ENCODE peak calls at places on chromosome 3, in eight cellular contexts. M is heart left ventricle, X is uterus, S is lower lobe of right lung, W is transverse colon, G is body of pancreas, I is cardiac muscle cell, Z is heart right ventricle. U is an unnamed sample.

GRCh38 chr3:54917862-54918261 is 10.0 kb downstream of the LRTM1 start:
- DNase-seq in G (no peak), M (no peak), I (no peak), Z (no peak), S (no peak), X (no peak), W (no peak), U (no peak)

GRCh38 chr3:175149675-175150074 is 290.5 kb downstream of the NAALADL2 start:
- DNase-seq in X (no peak), I (no peak), G (peak), M (no peak), S (peak), Z (no peak), W (peak), U (no peak)

GRCh38 chr3:155230382-155230781 is 63.1 kb downstream of the STRIT1 start:
- DNase-seq in M (no peak), X (no peak), I (peak), S (no peak), Z (no peak), W (no peak), G (no peak), U (no peak)

GRCh38 chr3:28980631-28981030 is 300.2 kb upstream of the RBMS3 start:
- DNase-seq in I (no peak), M (no peak), G (no peak), Z (no peak), S (no peak), W (no peak), X (no peak), U (no peak)

GRCh38 chr3:119604878-119605277 is 7.2 kb downstream of the PLA1A start:
- DNase-seq in I (peak), S (no peak), X (no peak), M (no peak), W (no peak), Z (no peak), G (no peak), U (no peak)

GRCh38 chr3:108845709-108846293 is 23.2 kb downstream of the TRAT1 start:
- DNase-seq in G (no peak), S (no peak), W (no peak), X (no peak), I (no peak), Z (no peak), M (no peak), U (no peak)

GRCh38 chr3:160643994-160644393 is 33.0 kb upstream of the ARL14 start:
- DNase-seq in Z (no peak), I (no peak), W (no peak), S (no peak), G (no peak), M (no peak), X (no peak), U (no peak)

GRCh38 chr3:52679811-52680210 is 5.9 kb downstream of the PBRM1 start:
- DNase-seq in G (no peak), S (no peak), M (no peak), I (peak), Z (no peak), W (no peak), X (no peak), U (no peak)

GRCh38 chr3:22887664-22888291 is 315.3 kb upstream of the UBE2E2 start:
- DNase-seq in Z (no peak), G (no peak), S (no peak), I (peak), X (no peak), W (peak), M (no peak), U (no peak)

GRCh38 chr3:129004639-129005295 is 3.7 kb downstream of the EFCC1 start:
- DNase-seq in S (no peak), X (no peak), M (no peak), W (no peak), Z (no peak), G (no peak), I (no peak), U (no peak)

GRCh38 chr3:69541059-69541471 is 155.2 kb upstream of the FRMD4B start:
- DNase-seq in X (no peak), G (no peak), W (no peak), M (peak), I (no peak), S (no peak), Z (no peak), U (no peak)

GRCh38 chr3:72086712-72087093 is 301.8 kb upstream of the PROK2 start:
- DNase-seq in W (no peak), I (no peak), X (no peak), G (no peak), M (no peak), S (peak), Z (no peak), U (no peak)

GRCh38 chr3:72087420-72087819 is 302.5 kb upstream of the PROK2 start:
- DNase-seq in Z (no peak), W (no peak), G (no peak), M (no peak), X (no peak), S (no peak), I (no peak), U (no peak)

GRCh38 chr3:72086051-72086711 is 301.2 kb upstream of the PROK2 start:
- DNase-seq in W (no peak), X (no peak), M (no peak), Z (no peak), I (peak), S (no peak), G (no peak), U (no peak)

GRCh38 chr3:72082776-72083477 is 298.0 kb upstream of the PROK2 start:
- DNase-seq in Z (no peak), G (no peak), S (no peak), W (no peak), I (no peak), X (no peak), M (no peak), U (no peak)

DNA sequence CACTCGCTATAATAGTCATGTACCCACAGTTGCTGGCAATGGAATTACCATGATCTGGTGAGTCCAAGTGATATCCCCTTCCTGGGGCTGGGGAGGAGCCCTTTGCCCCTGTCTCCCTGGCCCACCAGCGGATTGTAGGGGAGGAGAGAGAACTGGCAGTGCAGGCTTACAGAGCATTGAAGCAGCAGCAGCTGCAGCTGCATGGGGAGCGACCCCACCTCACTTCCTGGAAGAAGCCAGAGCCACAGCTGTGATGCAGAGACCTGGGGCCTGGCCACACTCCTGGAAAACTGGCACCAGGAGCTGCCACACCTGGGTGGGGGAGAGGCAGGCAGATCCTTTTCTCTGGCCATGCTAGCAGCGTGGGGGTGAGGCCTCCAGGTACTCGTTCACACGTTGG is 300.1 kb upstream of the PROK2 start:
- DNase-seq in S (no peak), G (no peak), X (no peak), W (no peak), M (no peak), Z (no peak), I (no peak), U (no peak)
- H3K27ac ChIP-seq in S (no peak), G (no peak), X (no peak), W (no peak), M (no peak), Z (no peak), I (no peak), U (no peak)

DNA sequence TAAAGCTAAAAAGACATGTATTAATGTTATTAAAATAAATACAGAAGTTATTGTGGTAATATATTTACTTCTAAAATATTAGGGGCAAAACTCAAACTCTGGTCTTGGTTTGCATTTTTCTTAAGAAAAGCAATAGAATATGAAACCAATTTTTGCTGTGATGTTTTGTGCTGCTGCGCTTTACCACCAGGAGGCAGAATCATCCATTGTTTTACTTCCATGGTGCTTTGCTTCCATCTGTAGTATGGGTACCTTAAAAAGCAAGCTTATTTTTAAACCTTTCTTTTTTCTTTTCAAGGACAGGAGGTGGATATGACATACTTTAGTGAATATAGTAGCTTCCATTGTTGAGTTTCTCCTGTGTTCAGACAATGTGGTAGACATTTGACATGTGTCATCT is 46.6 kb upstream of the MRPL3 start:
- DNase-seq in W (no peak), G (no peak), M (no peak), Z (no peak), X (no peak), S (no peak), I (no peak), U (no peak)
- TF ChIP-seq CTCF in W (peak), G (no peak), M (no peak), Z (no peak), X (no peak), S (no peak), I (peak), U (no peak)

GRCh38 chr3:20043825-20044224 is 3.6 kb downstream of the KAT2B start:
- DNase-seq in Z (no peak), W (no peak), G (no peak), I (no peak), M (no peak), X (no peak), S (no peak), U (no peak)

GRCh38 chr3:20040476-20041196 is 390 bp downstream of the KAT2B start:
- DNase-seq in S (peak), W (peak), X (peak), G (peak), Z (peak), I (peak), M (peak), U (peak)

GRCh38 chr3:20042331-20042730 is 2.1 kb downstream of the KAT2B start:
- DNase-seq in M (no peak), W (no peak), Z (no peak), I (no peak), G (no peak), S (no peak), X (no peak), U (no peak)

GRCh38 chr3:20041197-20041780 is 1.0 kb downstream of the KAT2B start:
- DNase-seq in W (peak), X (peak), I (peak), Z (peak), G (peak), M (peak), S (peak), U (peak)

GRCh38 chr3:20043398-20043797 is 3.2 kb downstream of the KAT2B start:
- DNase-seq in X (peak), Z (peak), M (peak), W (peak), S (peak), I (peak), G (peak), U (peak)
- H3K4me3 ChIP-seq in X (no peak), Z (peak), M (peak), W (no peak), S (peak), I (no peak), G (no peak), U (peak)

GRCh38 chr3:58009026-58009748 is 965 bp downstream of the FLNB start:
- DNase-seq in W (peak), S (peak), I (no peak), G (peak), Z (no peak), X (no peak), M (no peak), U (peak)

GRCh38 chr3:58012302-58012701 is 4.1 kb downstream of the FLNB start:
- DNase-seq in S (no peak), X (no peak), I (no peak), M (no peak), Z (no peak), W (no peak), G (no peak), U (no peak)

GRCh38 chr3:58009749-58010535 is 1.7 kb downstream of the FLNB start:
- DNase-seq in M (no peak), Z (no peak), W (peak), G (peak), X (no peak), S (peak), I (no peak), U (no peak)

GRCh38 chr3:58011580-58011979 is 3.4 kb downstream of the FLNB start:
- DNase-seq in S (no peak), G (no peak), I (no peak), M (no peak), Z (no peak), W (no peak), X (no peak), U (no peak)

DNA sequence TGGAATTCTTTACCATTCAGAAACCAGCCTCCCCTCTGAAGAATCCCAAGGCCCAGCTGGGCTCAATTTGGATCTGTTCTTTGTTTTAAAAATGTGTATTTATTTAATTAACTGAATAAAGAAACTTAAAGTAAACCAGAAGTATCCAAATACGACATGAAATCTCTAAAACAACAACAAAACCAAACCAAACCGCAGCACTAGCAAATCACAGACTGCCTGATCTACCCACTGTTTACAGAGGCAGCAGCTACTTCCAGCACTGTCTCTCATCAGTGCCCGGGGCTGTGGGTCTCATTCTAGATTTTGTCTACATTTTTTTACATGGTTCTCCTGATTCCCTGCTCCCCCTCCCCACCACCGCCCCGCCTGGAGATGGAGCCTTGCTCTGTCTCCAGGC is 2.3 kb downstream of the FLNB start:
- DNase-seq in Z (no peak), X (no peak), W (peak), M (no peak), G (no peak), S (no peak), I (no peak), U (no peak)
- H3K27ac ChIP-seq in Z (peak), X (peak), W (peak), M (no peak), G (peak), S (peak), I (no peak), U (no peak)

GRCh38 chr3:134299185-134299887 is 48.7 kb upstream of the RYK start:
- DNase-seq in M (no peak), Z (no peak), G (no peak), S (no peak), X (no peak), I (peak), W (no peak), U (no peak)
- TF ChIP-seq CTCF in M (no peak), Z (peak), G (peak), S (no peak), X (peak), I (peak), W (peak), U (no peak)

GRCh38 chr3:192410684-192410960 is 316.7 kb downstream of the FGF12 start:
- DNase-seq in G (no peak), S (no peak), Z (no peak), W (no peak), X (no peak), I (no peak), M (no peak), U (no peak)

GRCh38 chr3:192408007-192408655 is 319.2 kb downstream of the FGF12 start:
- DNase-seq in W (no peak), Z (peak), M (no peak), S (no peak), G (peak), X (peak), I (peak), U (no peak)

GRCh38 chr3:192408721-192409151 is 318.6 kb downstream of the FGF12 start:
- DNase-seq in Z (no peak), M (no peak), I (peak), G (no peak), W (no peak), S (no peak), X (no peak), U (no peak)

GRCh38 chr3:192409838-192410683 is 317.3 kb downstream of the FGF12 start:
- DNase-seq in W (no peak), Z (no peak), S (no peak), M (peak), I (peak), X (no peak), G (peak), U (no peak)

GRCh38 chr3:192409203-192409837 is 318.0 kb downstream of the FGF12 start:
- DNase-seq in Z (peak), W (no peak), S (peak), I (peak), G (peak), X (no peak), M (peak), U (peak)
- H3K4me3 ChIP-seq in Z (peak), W (peak), S (peak), I (peak), G (peak), X (peak), M (peak), U (no peak)

GRCh38 chr3:99940350-99940749 is 122.7 kb downstream of the CMSS1 start:
- DNase-seq in I (no peak), M (no peak), X (no peak), G (no peak), S (no peak), W (no peak), Z (no peak), U (no peak)
- H3K27ac ChIP-seq in I (no peak), M (peak), X (peak), G (no peak), S (no peak), W (peak), Z (peak), U (no peak)